ENCODE peak calls at places on chromosomes 16 and 17, in seven cellular contexts. Y is RCC 7860; L is type B pancreatic cell; K is RPMI7951; C is activated CD4-positive, CD25-positive, alpha-beta regulatory T cell; V is cardiac septum; A is iris pigment epithelial cell. G is an unnamed sample.
A peak's percentile ranks its signal among the peaks of the same experiment; 100 is the strongest.

GRCh38 chr16:83967838-83968482 is at the start of gene NECAB2:
- DNase-seq in Y (no peak), L (no peak), K (no peak), C (no peak), V (peak; percentile 87), A (peak; percentile 20), G (no peak)

GRCh38 chr17:39746145-39746461 is 8.4 kb downstream of the GRB7 start:
- DNase-seq in Y (no peak), L (no peak), K (no peak), C (no peak), V (no peak), A (no peak), G (no peak)

GRCh38 chr16:57041182-57042156 is 50.9 kb upstream of the CPNE2 start:
- DNase-seq in Y (no peak), L (no peak), K (no peak), C (peak; percentile 62), V (peak; percentile 82), A (peak; percentile 12), G (no peak)

GRCh38 chr17:66450008-66450856 is 147.8 kb downstream of the PRKCA start:
- DNase-seq in Y (no peak), L (no peak), K (no peak), C (no peak), V (no peak), A (no peak), G (no peak)

GRCh38 chr17:8557176-8557806 is 73.2 kb downstream of the MYH10 start:
- DNase-seq in Y (no peak), L (no peak), K (no peak), C (no peak), V (no peak), A (peak; percentile 64), G (no peak)

GRCh38 chr16:19284207-19284606 is 1.3 kb upstream of the CLEC19A start:
- DNase-seq in Y (peak; percentile 47), L (no peak), K (peak; percentile 58), C (no peak), V (no peak), A (peak; percentile 8), G (peak; percentile 25)

GRCh38 chr16:86261379-86261778 is 248.9 kb upstream of the FOXF1 start:
- DNase-seq in Y (no peak), L (no peak), K (peak; percentile 63), C (no peak), V (no peak), A (peak; percentile 51), G (no peak)

GRCh38 chr17:44919411-44919810 is 4.1 kb upstream of the GFAP start:
- DNase-seq in Y (no peak), L (no peak), K (no peak), C (no peak), V (no peak), A (no peak), G (no peak)

GRCh38 chr17:40450175-40450574 is 6.9 kb downstream of the IGFBP4 start:
- DNase-seq in Y (no peak), L (no peak), K (peak; percentile 23), C (no peak), V (no peak), A (no peak), G (no peak)

GRCh38 chr16:9567674-9568073 is 476.2 kb downstream of the HAPSTR1 start:
- DNase-seq in Y (no peak), L (no peak), K (no peak), C (no peak), V (no peak), A (no peak), G (no peak)

GRCh38 chr16:30656974-30657865 is 1.0 kb upstream of the FBRS start:
- DNase-seq in Y (peak; percentile 58), L (no peak), K (no peak), C (no peak), V (no peak), A (no peak), G (no peak)

GRCh38 chr17:55763856-55764255 is 13.0 kb downstream of the PCTP start:
- DNase-seq in Y (no peak), L (no peak), K (peak; percentile 63), C (no peak), V (no peak), A (peak; percentile 56), G (no peak)

GRCh38 chr17:62680541-62681052 is 53.1 kb downstream of the MRC2 start:
- DNase-seq in Y (no peak), L (peak; percentile 66), K (no peak), C (no peak), V (no peak), A (no peak), G (no peak)

GRCh38 chr16:63337264-63337663 is 1301.0 kb upstream of the CDH8 start:
- DNase-seq in Y (no peak), L (no peak), K (no peak), C (no peak), V (no peak), A (no peak), G (no peak)

GRCh38 chr17:49327835-49328784 is 33.9 kb downstream of the ZNF652 start:
- DNase-seq in Y (no peak), L (no peak), K (no peak), C (no peak), V (no peak), A (no peak), G (no peak)

G was measured in kidney epithelial cell.